ENCODE peak calls at places on chromosomes 3 and 15, in eight cellular contexts. One of them, this sample, is unnamed.
A peak's percentile ranks its signal among the peaks of the same experiment; 100 is the strongest.

GRCh38 chr3:125116311-125117069 is 60.7 kb upstream of the HEG1 start:
- DNase-seq in coronary artery: no peak
- DNase-seq in HCT116: no peak
- DNase-seq in heart right ventricle: peak; percentile 47
- DNase-seq in H9: no peak
- DNase-seq in GM13977: no peak
- DNase-seq in fibroblast of lung: peak; percentile 77
- DNase-seq in endothelial cell: no peak
- DNase-seq in this sample: no peak

GRCh38 chr3:161305095-161305991 is 66.0 kb downstream of the SPTSSB start:
- DNase-seq in coronary artery: no peak
- DNase-seq in H9: no peak
- DNase-seq in endothelial cell: no peak
- DNase-seq in heart right ventricle: no peak
- DNase-seq in GM13977: peak; percentile 29
- DNase-seq in fibroblast of lung: peak; percentile 40
- DNase-seq in HCT116: no peak
- DNase-seq in this sample: no peak

GRCh38 chr3:195773956-195774537 is 37.7 kb downstream of the MUC4 start:
- DNase-seq in heart right ventricle: no peak
- DNase-seq in GM13977: no peak
- DNase-seq in fibroblast of lung: no peak
- DNase-seq in endothelial cell: no peak
- DNase-seq in H9: no peak
- DNase-seq in HCT116: no peak
- DNase-seq in coronary artery: no peak
- DNase-seq in this sample: no peak

GRCh38 chr3:88150771-88151170 is 1.0 kb downstream of the C3orf38 start:
- DNase-seq in HCT116: no peak
- DNase-seq in fibroblast of lung: no peak
- DNase-seq in endothelial cell: no peak
- DNase-seq in coronary artery: no peak
- DNase-seq in GM13977: peak; percentile 22
- DNase-seq in heart right ventricle: no peak
- DNase-seq in H9: no peak
- DNase-seq in this sample: no peak

GRCh38 chr3:16448691-16449090 is 64.8 kb downstream of the RFTN1 start:
- DNase-seq in coronary artery: peak; percentile 83
- DNase-seq in endothelial cell: no peak
- DNase-seq in HCT116: peak; percentile 54
- DNase-seq in H9: peak; percentile 46
- DNase-seq in GM13977: no peak
- DNase-seq in fibroblast of lung: peak; percentile 95
- DNase-seq in heart right ventricle: peak; percentile 67
- DNase-seq in this sample: no peak

GRCh38 chr15:31439328-31439727 is 112.7 kb downstream of the KLF13 start:
- DNase-seq in fibroblast of lung: no peak
- DNase-seq in GM13977: no peak
- DNase-seq in H9: peak; percentile 63
- DNase-seq in heart right ventricle: no peak
- DNase-seq in endothelial cell: peak; percentile 62
- DNase-seq in HCT116: peak; percentile 21
- DNase-seq in coronary artery: no peak
- DNase-seq in this sample: no peak

GRCh38 chr3:60176614-60177013 is 1074.6 kb downstream of the FHIT start:
- DNase-seq in fibroblast of lung: no peak
- DNase-seq in GM13977: no peak
- DNase-seq in coronary artery: no peak
- DNase-seq in heart right ventricle: no peak
- DNase-seq in HCT116: no peak
- DNase-seq in H9: no peak
- DNase-seq in endothelial cell: no peak
- DNase-seq in this sample: no peak

GRCh38 chr3:59818033-59818936 is 768.5 kb upstream of the CFAP20DC start:
- DNase-seq in endothelial cell: no peak
- DNase-seq in GM13977: no peak
- DNase-seq in coronary artery: peak; percentile 75
- DNase-seq in heart right ventricle: peak; percentile 78
- DNase-seq in HCT116: peak; percentile 85
- DNase-seq in fibroblast of lung: peak; percentile 93
- DNase-seq in H9: no peak
- DNase-seq in this sample: no peak

GRCh38 chr15:82807920-82808633 is 1.4 kb upstream of the WHAMM start:
- DNase-seq in HCT116: no peak
- DNase-seq in fibroblast of lung: no peak
- DNase-seq in heart right ventricle: no peak
- DNase-seq in endothelial cell: no peak
- DNase-seq in GM13977: no peak
- DNase-seq in coronary artery: no peak
- DNase-seq in H9: no peak
- DNase-seq in this sample: no peak

GRCh38 chr3:187403768-187404270 is 35.6 kb downstream of the RTP4 start:
- DNase-seq in fibroblast of lung: peak; percentile 79
- DNase-seq in heart right ventricle: no peak
- DNase-seq in HCT116: peak; percentile 76
- DNase-seq in H9: no peak
- DNase-seq in endothelial cell: no peak
- DNase-seq in GM13977: no peak
- DNase-seq in coronary artery: no peak
- DNase-seq in this sample: no peak

GRCh38 chr15:44633603-44634002 is 29.9 kb downstream of the SPG11 start:
- DNase-seq in HCT116: no peak
- DNase-seq in H9: no peak
- DNase-seq in endothelial cell: no peak
- DNase-seq in fibroblast of lung: peak; percentile 73
- DNase-seq in coronary artery: no peak
- DNase-seq in heart right ventricle: no peak
- DNase-seq in GM13977: no peak
- DNase-seq in this sample: no peak

GRCh38 chr3:70281663-70282062 is 30.8 kb downstream of the MDFIC2 start:
- DNase-seq in heart right ventricle: no peak
- DNase-seq in GM13977: no peak
- DNase-seq in fibroblast of lung: no peak
- DNase-seq in HCT116: no peak
- DNase-seq in coronary artery: no peak
- DNase-seq in H9: no peak
- DNase-seq in endothelial cell: no peak
- DNase-seq in this sample: no peak

GRCh38 chr3:90241481-90241880 is 1134.1 kb downstream of the EPHA3 start:
- DNase-seq in coronary artery: no peak
- DNase-seq in H9: no peak
- DNase-seq in endothelial cell: no peak
- DNase-seq in GM13977: no peak
- DNase-seq in fibroblast of lung: no peak
- DNase-seq in HCT116: no peak
- DNase-seq in heart right ventricle: no peak
- DNase-seq in this sample: no peak

GRCh38 chr3:3178498-3179328 is 778 bp downstream of the CRBN start:
- DNase-seq in endothelial cell: no peak
- DNase-seq in GM13977: no peak
- DNase-seq in HCT116: no peak
- DNase-seq in fibroblast of lung: no peak
- DNase-seq in H9: no peak
- DNase-seq in heart right ventricle: no peak
- DNase-seq in coronary artery: no peak
- DNase-seq in this sample: no peak

GRCh38 chr3:3177861-3178497 is 1.5 kb downstream of the CRBN start:
- DNase-seq in heart right ventricle: no peak
- DNase-seq in HCT116: no peak
- DNase-seq in coronary artery: no peak
- DNase-seq in GM13977: no peak
- DNase-seq in fibroblast of lung: no peak
- DNase-seq in endothelial cell: no peak
- DNase-seq in H9: no peak
- DNase-seq in this sample: no peak

GRCh38 chr3:3184876-3185275 is 5.4 kb upstream of the CRBN start:
- DNase-seq in HCT116: no peak
- DNase-seq in fibroblast of lung: no peak
- DNase-seq in H9: no peak
- DNase-seq in heart right ventricle: no peak
- DNase-seq in GM13977: no peak
- DNase-seq in endothelial cell: no peak
- DNase-seq in coronary artery: no peak
- DNase-seq in this sample: no peak

GRCh38 chr3:3179407-3180094 is at the start of gene CRBN:
- DNase-seq in GM13977: peak; percentile 96
- DNase-seq in fibroblast of lung: peak; percentile 81
- DNase-seq in coronary artery: peak; percentile 88
- DNase-seq in heart right ventricle: peak; percentile 88
- DNase-seq in endothelial cell: peak; percentile 89
- DNase-seq in HCT116: peak; percentile 59
- DNase-seq in H9: peak; percentile 89
- DNase-seq in this sample: peak; percentile 91

DNA sequence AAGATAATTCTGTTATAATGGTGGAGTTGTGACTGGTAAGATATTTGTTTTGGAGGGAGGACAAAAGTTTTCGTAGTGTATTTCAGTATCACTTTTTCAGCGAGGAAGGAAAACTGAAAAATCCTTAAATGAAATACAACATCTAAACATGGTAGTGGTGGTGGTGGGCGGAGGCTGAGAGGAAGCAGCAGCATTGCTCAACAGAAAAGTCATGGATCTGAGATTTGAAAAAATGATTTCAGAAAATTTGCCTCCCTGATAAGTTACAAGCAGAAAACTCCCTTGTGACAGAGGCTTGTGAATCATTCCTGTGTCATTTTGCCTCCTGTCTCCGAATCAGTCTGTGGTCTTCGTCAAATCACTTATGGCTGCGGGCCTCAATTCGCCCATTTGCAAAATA is 930 bp upstream of the CRBN start:
- DNase-seq in H9: no peak
- DNase-seq in fibroblast of lung: no peak
- DNase-seq in endothelial cell: no peak
- DNase-seq in coronary artery: no peak
- DNase-seq in heart right ventricle: no peak
- DNase-seq in HCT116: no peak
- DNase-seq in GM13977: no peak
- DNase-seq in this sample: no peak
- TF ChIP-seq CTCF in H9: no peak
- TF ChIP-seq CTCF in fibroblast of lung: no peak
- TF ChIP-seq CTCF in endothelial cell: no peak
- TF ChIP-seq CTCF in coronary artery: no peak
- TF ChIP-seq CTCF in heart right ventricle: no peak
- TF ChIP-seq CTCF in HCT116: no peak
- TF ChIP-seq CTCF in GM13977: no peak
- TF ChIP-seq CTCF in this sample: no peak

DNA sequence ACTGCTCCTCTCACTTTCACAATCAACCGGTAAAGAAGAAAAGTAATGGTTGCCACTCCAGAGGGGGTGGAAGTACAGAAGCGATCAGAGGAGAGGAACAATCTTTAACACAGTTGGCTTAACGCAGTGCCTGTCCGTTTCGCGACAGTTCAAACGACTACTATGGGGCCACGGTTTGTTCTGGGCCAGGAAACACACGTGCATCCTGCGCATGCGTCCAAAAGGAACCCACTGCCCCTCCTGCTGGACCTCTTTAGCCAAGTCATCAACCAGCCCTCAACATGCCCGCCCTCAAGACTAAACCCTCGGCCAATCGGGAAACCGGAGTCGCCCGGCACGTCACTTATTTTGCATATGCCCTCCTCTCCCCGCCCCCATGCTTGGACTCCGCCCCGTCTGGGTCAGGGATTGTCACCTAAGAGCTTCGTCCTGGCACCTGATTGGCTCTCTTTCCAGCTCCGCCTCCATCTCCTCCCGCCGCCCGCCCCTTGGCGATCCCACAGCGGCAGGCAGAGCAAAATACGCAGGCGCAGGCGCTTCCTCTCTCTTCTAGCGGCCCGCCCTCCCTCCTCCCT is 345 bp upstream of the CDV3 start:
- DNase-seq in fibroblast of lung: peak; percentile 100
- DNase-seq in endothelial cell: peak; percentile 99
- DNase-seq in HCT116: peak; percentile 100
- DNase-seq in H9: peak; percentile 100
- DNase-seq in GM13977: peak; percentile 93
- DNase-seq in heart right ventricle: peak; percentile 100
- DNase-seq in coronary artery: peak; percentile 100
- DNase-seq in this sample: peak; percentile 100
- TF ChIP-seq CTCF in fibroblast of lung: peak; percentile 24
- TF ChIP-seq CTCF in endothelial cell: no peak
- TF ChIP-seq CTCF in HCT116: no peak
- TF ChIP-seq CTCF in H9: peak; percentile 30
- TF ChIP-seq CTCF in GM13977: no peak
- TF ChIP-seq CTCF in heart right ventricle: peak; percentile 33
- TF ChIP-seq CTCF in coronary artery: no peak
- TF ChIP-seq CTCF in this sample: peak; percentile 32

DNA sequence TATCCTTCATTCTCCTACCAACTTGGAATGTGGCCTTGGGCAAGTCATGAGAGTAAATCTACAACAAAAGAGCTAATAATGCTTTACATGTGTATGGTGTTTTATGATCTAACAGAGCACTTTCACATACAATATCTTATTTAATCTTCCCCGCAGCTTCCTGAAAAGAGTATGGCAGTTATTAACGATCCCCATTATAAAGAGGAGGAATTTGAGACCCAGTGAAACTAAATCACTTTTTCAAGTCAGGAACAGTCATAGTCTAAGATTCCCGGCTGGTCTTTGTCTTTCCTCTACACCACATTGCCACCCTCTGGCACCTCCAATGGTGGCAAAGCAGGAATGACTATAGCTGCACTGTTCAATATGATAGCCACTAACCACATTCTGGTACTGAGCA is 69.7 kb upstream of the CMSS1 start:
- DNase-seq in fibroblast of lung: peak; percentile 58
- DNase-seq in GM13977: no peak
- DNase-seq in coronary artery: no peak
- DNase-seq in H9: no peak
- DNase-seq in HCT116: peak; percentile 6
- DNase-seq in heart right ventricle: no peak
- DNase-seq in endothelial cell: peak; percentile 23
- DNase-seq in this sample: no peak
- TF ChIP-seq CTCF in fibroblast of lung: peak; percentile 59
- TF ChIP-seq CTCF in GM13977: no peak
- TF ChIP-seq CTCF in coronary artery: peak; percentile 17
- TF ChIP-seq CTCF in H9: peak; percentile 41
- TF ChIP-seq CTCF in HCT116: peak; percentile 9
- TF ChIP-seq CTCF in heart right ventricle: peak; percentile 10
- TF ChIP-seq CTCF in endothelial cell: no peak
- TF ChIP-seq CTCF in this sample: peak; percentile 53

DNA sequence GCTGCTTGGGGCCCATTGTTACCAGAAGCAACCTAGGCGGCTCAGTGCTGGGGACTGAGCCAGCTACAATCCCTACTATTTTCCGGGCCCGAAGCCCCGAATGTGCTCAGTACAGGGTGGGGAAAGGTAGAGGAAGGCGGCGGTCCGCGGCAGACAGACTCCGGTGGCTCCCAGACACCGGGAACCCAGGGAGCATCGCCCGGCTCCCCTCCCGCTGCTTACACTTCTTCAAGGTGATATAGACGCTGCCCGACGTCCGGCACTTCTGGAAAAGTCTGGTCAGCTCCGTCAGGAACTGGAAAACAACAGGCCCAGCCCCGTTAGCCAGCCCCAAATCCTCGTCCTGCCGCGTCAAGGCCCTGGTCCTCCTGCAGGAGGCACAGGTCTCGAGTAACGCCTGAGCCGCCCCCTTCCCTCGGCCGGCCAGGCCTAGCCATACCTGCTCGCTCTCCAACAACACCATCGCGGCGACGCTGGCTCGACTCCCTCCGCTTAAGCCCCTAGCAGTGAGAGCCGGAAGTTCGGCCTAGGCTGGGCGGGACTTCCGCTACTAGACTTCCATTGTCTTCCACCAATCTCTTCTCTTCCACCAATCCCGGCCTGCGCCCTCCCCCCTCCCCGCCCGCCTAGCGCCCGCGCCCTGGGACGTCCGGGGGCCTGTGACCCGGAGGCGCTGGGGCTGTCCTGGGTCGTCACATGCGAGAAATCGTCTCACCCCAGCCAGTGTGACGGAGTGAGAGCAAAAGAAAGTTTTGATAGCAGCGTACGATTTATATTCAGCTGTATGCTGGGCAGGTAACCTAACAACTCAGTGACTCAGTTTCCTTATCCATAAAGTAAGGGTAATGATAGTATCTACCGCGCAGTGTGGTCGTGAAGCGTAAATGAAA is at the start of gene SRP14:
- DNase-seq in GM13977: peak; percentile 92
- DNase-seq in fibroblast of lung: peak; percentile 93
- DNase-seq in heart right ventricle: peak; percentile 96
- DNase-seq in coronary artery: peak; percentile 94
- DNase-seq in endothelial cell: peak; percentile 89
- DNase-seq in HCT116: peak; percentile 79
- DNase-seq in H9: peak; percentile 95
- DNase-seq in this sample: peak; percentile 91
- TF ChIP-seq CTCF in GM13977: no peak
- TF ChIP-seq CTCF in fibroblast of lung: no peak
- TF ChIP-seq CTCF in heart right ventricle: no peak
- TF ChIP-seq CTCF in coronary artery: no peak
- TF ChIP-seq CTCF in endothelial cell: no peak
- TF ChIP-seq CTCF in HCT116: no peak
- TF ChIP-seq CTCF in H9: no peak
- TF ChIP-seq CTCF in this sample: peak; percentile 29

This sample was measured in type B pancreatic cell.